ENCODE peak calls at places on chromosomes 5 and 9, in five cellular contexts. U, O, J, H and P are unnamed samples.

GRCh38 chr5:59640411-59640810 is 253.1 kb downstream of the PDE4D start:
- DNase-seq in J (no peak), U (no peak), O (no peak), H (no peak), P (no peak)

GRCh38 chr5:123610665-123611406 is 98.9 kb downstream of the CSNK1G3 start:
- DNase-seq in U (no peak), J (peak), H (peak), O (peak), P (peak)

GRCh38 chr9:734831-735511 is 106.5 kb upstream of the DMRT1 start:
- DNase-seq in H (no peak), U (no peak), J (no peak), O (no peak), P (no peak)

GRCh38 chr9:80804873-80805272 is 884.5 kb downstream of the TLE1 start:
- DNase-seq in O (no peak), H (no peak), J (no peak), U (no peak), P (no peak)

GRCh38 chr9:134800791-134801339 is 79.7 kb upstream of the FCN2 start:
- DNase-seq in H (no peak), U (no peak), J (no peak), O (no peak), P (no peak)

GRCh38 chr9:84668204-84669007 is 1.1 kb upstream of the NTRK2 start:
- DNase-seq in H (peak), J (peak), U (peak), O (no peak), P (no peak)

GRCh38 chr9:113456235-113456634 is 7.3 kb upstream of the RGS3 start:
- DNase-seq in O (no peak), J (no peak), H (no peak), U (no peak), P (no peak)

GRCh38 chr9:82540175-82540574 is 522.8 kb downstream of the RASEF start:
- DNase-seq in H (no peak), J (no peak), U (peak), O (no peak), P (no peak)

GRCh38 chr5:8457187-8458037 is 588.5 kb downstream of the MTRR start:
- DNase-seq in O (peak), U (peak), J (no peak), H (peak), P (peak)